ENCODE peak calls at places on chromosomes 12 and 14, in nine cellular contexts. One of them, this sample, is unnamed.

GRCh38 chr14:105528859-105529505 is 2.6 kb downstream of the TMEM121 start:
- DNase-seq in kidney: peak; percentile 79
- DNase-seq in substantia nigra: no peak
- DNase-seq in ascending aorta: no peak
- DNase-seq in AML-193: no peak
- DNase-seq in right atrium auricular region: no peak
- DNase-seq in H9: no peak
- DNase-seq in activated T-helper 9 cell treated with anti-CD3 and anti-CD28 coated beads, Interleukin-2, amount 50 U/mL, for 16 hours: peak; percentile 58
- DNase-seq in NCI-H2171: no peak
- DNase-seq in this sample: no peak

GRCh38 chr14:72560331-72560730 is 333.6 kb downstream of the DPF3 start:
- DNase-seq in kidney: no peak
- DNase-seq in substantia nigra: no peak
- DNase-seq in ascending aorta: no peak
- DNase-seq in AML-193: no peak
- DNase-seq in right atrium auricular region: no peak
- DNase-seq in H9: no peak
- DNase-seq in activated T-helper 9 cell treated with anti-CD3 and anti-CD28 coated beads, Interleukin-2, amount 50 U/mL, for 16 hours: no peak
- DNase-seq in NCI-H2171: no peak
- DNase-seq in this sample: no peak

GRCh38 chr12:57740656-57741412 is 2.3 kb upstream of the AGAP2 start:
- DNase-seq in kidney: no peak
- DNase-seq in substantia nigra: no peak
- DNase-seq in ascending aorta: no peak
- DNase-seq in AML-193: peak; percentile 62
- DNase-seq in right atrium auricular region: no peak
- DNase-seq in H9: peak; percentile 37
- DNase-seq in activated T-helper 9 cell treated with anti-CD3 and anti-CD28 coated beads, Interleukin-2, amount 50 U/mL, for 16 hours: peak; percentile 59
- DNase-seq in NCI-H2171: no peak
- DNase-seq in this sample: no peak

GRCh38 chr12:132523576-132524331 is 33.8 kb downstream of the FBRSL1 start:
- DNase-seq in kidney: no peak
- DNase-seq in substantia nigra: peak; percentile 56
- DNase-seq in ascending aorta: no peak
- DNase-seq in AML-193: peak; percentile 24
- DNase-seq in right atrium auricular region: no peak
- DNase-seq in H9: peak; percentile 82
- DNase-seq in activated T-helper 9 cell treated with anti-CD3 and anti-CD28 coated beads, Interleukin-2, amount 50 U/mL, for 16 hours: peak; percentile 58
- DNase-seq in NCI-H2171: peak; percentile 12
- DNase-seq in this sample: peak; percentile 20

GRCh38 chr12:93176610-93177126 is 201.1 kb upstream of the NUDT4 start:
- DNase-seq in kidney: no peak
- DNase-seq in substantia nigra: no peak
- DNase-seq in ascending aorta: no peak
- DNase-seq in AML-193: no peak
- DNase-seq in right atrium auricular region: no peak
- DNase-seq in H9: no peak
- DNase-seq in activated T-helper 9 cell treated with anti-CD3 and anti-CD28 coated beads, Interleukin-2, amount 50 U/mL, for 16 hours: no peak
- DNase-seq in NCI-H2171: no peak
- DNase-seq in this sample: no peak

GRCh38 chr14:22824711-22825359 is 4.9 kb upstream of the MRPL52 start:
- DNase-seq in kidney: no peak
- DNase-seq in substantia nigra: no peak
- DNase-seq in ascending aorta: no peak
- DNase-seq in AML-193: peak; percentile 50
- DNase-seq in right atrium auricular region: no peak
- DNase-seq in H9: no peak
- DNase-seq in activated T-helper 9 cell treated with anti-CD3 and anti-CD28 coated beads, Interleukin-2, amount 50 U/mL, for 16 hours: no peak
- DNase-seq in NCI-H2171: no peak
- DNase-seq in this sample: no peak

GRCh38 chr14:54702014-54702491 is 135.1 kb downstream of the SAMD4A start:
- DNase-seq in kidney: no peak
- DNase-seq in substantia nigra: no peak
- DNase-seq in ascending aorta: no peak
- DNase-seq in AML-193: no peak
- DNase-seq in right atrium auricular region: no peak
- DNase-seq in H9: no peak
- DNase-seq in activated T-helper 9 cell treated with anti-CD3 and anti-CD28 coated beads, Interleukin-2, amount 50 U/mL, for 16 hours: no peak
- DNase-seq in NCI-H2171: no peak
- DNase-seq in this sample: no peak

GRCh38 chr14:28751467-28752058 is 15.0 kb upstream of the FOXG1 start:
- DNase-seq in kidney: no peak
- DNase-seq in substantia nigra: no peak
- DNase-seq in ascending aorta: no peak
- DNase-seq in AML-193: peak; percentile 26
- DNase-seq in right atrium auricular region: no peak
- DNase-seq in H9: peak; percentile 72
- DNase-seq in activated T-helper 9 cell treated with anti-CD3 and anti-CD28 coated beads, Interleukin-2, amount 50 U/mL, for 16 hours: no peak
- DNase-seq in NCI-H2171: peak; percentile 83
- DNase-seq in this sample: no peak

GRCh38 chr14:96275182-96276112 is 19.4 kb downstream of the BDKRB1 start:
- DNase-seq in kidney: peak; percentile 89
- DNase-seq in substantia nigra: peak; percentile 71
- DNase-seq in ascending aorta: peak; percentile 73
- DNase-seq in AML-193: peak; percentile 27
- DNase-seq in right atrium auricular region: peak; percentile 76
- DNase-seq in H9: peak; percentile 66
- DNase-seq in activated T-helper 9 cell treated with anti-CD3 and anti-CD28 coated beads, Interleukin-2, amount 50 U/mL, for 16 hours: peak; percentile 54
- DNase-seq in NCI-H2171: peak; percentile 52
- DNase-seq in this sample: peak; percentile 52

GRCh38 chr12:67827820-67828383 is 161.3 kb upstream of the IFNG-AS1 start:
- DNase-seq in kidney: no peak
- DNase-seq in substantia nigra: no peak
- DNase-seq in ascending aorta: peak; percentile 78
- DNase-seq in AML-193: no peak
- DNase-seq in right atrium auricular region: peak; percentile 69
- DNase-seq in H9: no peak
- DNase-seq in activated T-helper 9 cell treated with anti-CD3 and anti-CD28 coated beads, Interleukin-2, amount 50 U/mL, for 16 hours: peak; percentile 43
- DNase-seq in NCI-H2171: no peak
- DNase-seq in this sample: no peak

GRCh38 chr14:62185078-62185477 is 422.9 kb downstream of the SNAPC1 start:
- DNase-seq in kidney: no peak
- DNase-seq in substantia nigra: no peak
- DNase-seq in ascending aorta: no peak
- DNase-seq in AML-193: no peak
- DNase-seq in right atrium auricular region: no peak
- DNase-seq in H9: no peak
- DNase-seq in activated T-helper 9 cell treated with anti-CD3 and anti-CD28 coated beads, Interleukin-2, amount 50 U/mL, for 16 hours: no peak
- DNase-seq in NCI-H2171: no peak
- DNase-seq in this sample: no peak

GRCh38 chr12:77060136-77060882 is 5.1 kb downstream of the E2F7 start:
- DNase-seq in kidney: no peak
- DNase-seq in substantia nigra: no peak
- DNase-seq in ascending aorta: no peak
- DNase-seq in AML-193: peak; percentile 86
- DNase-seq in right atrium auricular region: no peak
- DNase-seq in H9: no peak
- DNase-seq in activated T-helper 9 cell treated with anti-CD3 and anti-CD28 coated beads, Interleukin-2, amount 50 U/mL, for 16 hours: no peak
- DNase-seq in NCI-H2171: no peak
- DNase-seq in this sample: no peak

GRCh38 chr14:72682188-72682587 is 211.7 kb downstream of the DPF3 start:
- DNase-seq in kidney: no peak
- DNase-seq in substantia nigra: no peak
- DNase-seq in ascending aorta: no peak
- DNase-seq in AML-193: no peak
- DNase-seq in right atrium auricular region: no peak
- DNase-seq in H9: no peak
- DNase-seq in activated T-helper 9 cell treated with anti-CD3 and anti-CD28 coated beads, Interleukin-2, amount 50 U/mL, for 16 hours: no peak
- DNase-seq in NCI-H2171: no peak
- DNase-seq in this sample: no peak

GRCh38 chr14:79783061-79783460 is 428.2 kb downstream of the DIO2 start:
- DNase-seq in kidney: no peak
- DNase-seq in substantia nigra: no peak
- DNase-seq in ascending aorta: no peak
- DNase-seq in AML-193: no peak
- DNase-seq in right atrium auricular region: no peak
- DNase-seq in H9: no peak
- DNase-seq in activated T-helper 9 cell treated with anti-CD3 and anti-CD28 coated beads, Interleukin-2, amount 50 U/mL, for 16 hours: no peak
- DNase-seq in NCI-H2171: no peak
- DNase-seq in this sample: no peak

GRCh38 chr14:75427482-75428229 is at the start of gene JDP2:
- DNase-seq in kidney: peak; percentile 97
- DNase-seq in substantia nigra: peak; percentile 72
- DNase-seq in ascending aorta: peak; percentile 95
- DNase-seq in AML-193: peak; percentile 86
- DNase-seq in right atrium auricular region: peak; percentile 96
- DNase-seq in H9: peak; percentile 78
- DNase-seq in activated T-helper 9 cell treated with anti-CD3 and anti-CD28 coated beads, Interleukin-2, amount 50 U/mL, for 16 hours: peak; percentile 21
- DNase-seq in NCI-H2171: peak; percentile 59
- DNase-seq in this sample: peak; percentile 26

GRCh38 chr14:33486499-33486898 is 464.4 kb downstream of the EGLN3 start:
- DNase-seq in kidney: no peak
- DNase-seq in substantia nigra: no peak
- DNase-seq in ascending aorta: no peak
- DNase-seq in AML-193: no peak
- DNase-seq in right atrium auricular region: no peak
- DNase-seq in H9: no peak
- DNase-seq in activated T-helper 9 cell treated with anti-CD3 and anti-CD28 coated beads, Interleukin-2, amount 50 U/mL, for 16 hours: no peak
- DNase-seq in NCI-H2171: no peak
- DNase-seq in this sample: no peak

GRCh38 chr12:120902846-120903381 is 1.2 kb downstream of the SPPL3 start:
- DNase-seq in kidney: no peak
- DNase-seq in substantia nigra: no peak
- DNase-seq in ascending aorta: no peak
- DNase-seq in AML-193: no peak
- DNase-seq in right atrium auricular region: no peak
- DNase-seq in H9: no peak
- DNase-seq in activated T-helper 9 cell treated with anti-CD3 and anti-CD28 coated beads, Interleukin-2, amount 50 U/mL, for 16 hours: no peak
- DNase-seq in NCI-H2171: no peak
- DNase-seq in this sample: no peak

GRCh38 chr14:59283380-59283779 is 94.9 kb downstream of the DAAM1 start:
- DNase-seq in kidney: no peak
- DNase-seq in substantia nigra: no peak
- DNase-seq in ascending aorta: no peak
- DNase-seq in AML-193: no peak
- DNase-seq in right atrium auricular region: no peak
- DNase-seq in H9: no peak
- DNase-seq in activated T-helper 9 cell treated with anti-CD3 and anti-CD28 coated beads, Interleukin-2, amount 50 U/mL, for 16 hours: no peak
- DNase-seq in NCI-H2171: no peak
- DNase-seq in this sample: no peak

GRCh38 chr12:47025798-47026197 is 53.6 kb upstream of the PCED1B start:
- DNase-seq in kidney: no peak
- DNase-seq in substantia nigra: no peak
- DNase-seq in ascending aorta: no peak
- DNase-seq in AML-193: no peak
- DNase-seq in right atrium auricular region: no peak
- DNase-seq in H9: no peak
- DNase-seq in activated T-helper 9 cell treated with anti-CD3 and anti-CD28 coated beads, Interleukin-2, amount 50 U/mL, for 16 hours: no peak
- DNase-seq in NCI-H2171: no peak
- DNase-seq in this sample: no peak

GRCh38 chr12:54601841-54602240 is 13.4 kb upstream of the PPP1R1A start:
- DNase-seq in kidney: no peak
- DNase-seq in substantia nigra: no peak
- DNase-seq in ascending aorta: no peak
- DNase-seq in AML-193: peak; percentile 4
- DNase-seq in right atrium auricular region: no peak
- DNase-seq in H9: peak; percentile 33
- DNase-seq in activated T-helper 9 cell treated with anti-CD3 and anti-CD28 coated beads, Interleukin-2, amount 50 U/mL, for 16 hours: no peak
- DNase-seq in NCI-H2171: no peak
- DNase-seq in this sample: no peak

GRCh38 chr12:12608557-12608957 is 3.1 kb upstream of the CREBL2 start:
- DNase-seq in kidney: no peak
- DNase-seq in substantia nigra: no peak
- DNase-seq in ascending aorta: no peak
- DNase-seq in AML-193: no peak
- DNase-seq in right atrium auricular region: no peak
- DNase-seq in H9: no peak
- DNase-seq in activated T-helper 9 cell treated with anti-CD3 and anti-CD28 coated beads, Interleukin-2, amount 50 U/mL, for 16 hours: no peak
- DNase-seq in NCI-H2171: peak; percentile 79
- DNase-seq in this sample: no peak

GRCh38 chr12:123026094-123026853 is 45.8 kb downstream of the ARL6IP4 start:
- DNase-seq in kidney: peak; percentile 23
- DNase-seq in substantia nigra: no peak
- DNase-seq in ascending aorta: no peak
- DNase-seq in AML-193: no peak
- DNase-seq in right atrium auricular region: no peak
- DNase-seq in H9: no peak
- DNase-seq in activated T-helper 9 cell treated with anti-CD3 and anti-CD28 coated beads, Interleukin-2, amount 50 U/mL, for 16 hours: no peak
- DNase-seq in NCI-H2171: no peak
- DNase-seq in this sample: no peak

GRCh38 chr14:87014854-87015253 is 978.1 kb downstream of the GALC start:
- DNase-seq in kidney: no peak
- DNase-seq in substantia nigra: no peak
- DNase-seq in ascending aorta: no peak
- DNase-seq in AML-193: no peak
- DNase-seq in right atrium auricular region: no peak
- DNase-seq in H9: no peak
- DNase-seq in activated T-helper 9 cell treated with anti-CD3 and anti-CD28 coated beads, Interleukin-2, amount 50 U/mL, for 16 hours: no peak
- DNase-seq in NCI-H2171: no peak
- DNase-seq in this sample: no peak

GRCh38 chr12:95951515-95951914 is 8.4 kb downstream of the AMDHD1 start:
- DNase-seq in kidney: no peak
- DNase-seq in substantia nigra: no peak
- DNase-seq in ascending aorta: no peak
- DNase-seq in AML-193: no peak
- DNase-seq in right atrium auricular region: no peak
- DNase-seq in H9: no peak
- DNase-seq in activated T-helper 9 cell treated with anti-CD3 and anti-CD28 coated beads, Interleukin-2, amount 50 U/mL, for 16 hours: no peak
- DNase-seq in NCI-H2171: no peak
- DNase-seq in this sample: no peak

GRCh38 chr14:69346710-69347109 is 51.4 kb downstream of the ERH start:
- DNase-seq in kidney: no peak
- DNase-seq in substantia nigra: no peak
- DNase-seq in ascending aorta: no peak
- DNase-seq in AML-193: no peak
- DNase-seq in right atrium auricular region: no peak
- DNase-seq in H9: peak; percentile 87
- DNase-seq in activated T-helper 9 cell treated with anti-CD3 and anti-CD28 coated beads, Interleukin-2, amount 50 U/mL, for 16 hours: no peak
- DNase-seq in NCI-H2171: no peak
- DNase-seq in this sample: no peak

GRCh38 chr12:94208433-94208921 is 60.1 kb downstream of the PLXNC1 start:
- DNase-seq in kidney: no peak
- DNase-seq in substantia nigra: no peak
- DNase-seq in ascending aorta: no peak
- DNase-seq in AML-193: no peak
- DNase-seq in right atrium auricular region: no peak
- DNase-seq in H9: no peak
- DNase-seq in activated T-helper 9 cell treated with anti-CD3 and anti-CD28 coated beads, Interleukin-2, amount 50 U/mL, for 16 hours: peak; percentile 15
- DNase-seq in NCI-H2171: no peak
- DNase-seq in this sample: no peak